ENCODE peak calls at places on chromosome 16, in six cellular contexts. Z is IMR-90; X is mammary epithelial cell; E is astrocyte; B is CD4-positive, alpha-beta T cell; Y is AG10803. H is an unnamed sample.

GRCh38 chr16:11167581-11167980 is 88.4 kb downstream of the SOCS1 start:
- DNase-seq in Y (no peak), Z (no peak), X (no peak), B (no peak), E (no peak), H (no peak)

GRCh38 chr16:77840623-77841274 is 52.4 kb downstream of the VAT1L start:
- DNase-seq in Z (peak; percentile 85), X (peak; percentile 3), E (peak; percentile 71), B (no peak), Y (peak; percentile 71), H (no peak)

GRCh38 chr16:7343271-7343670 is 10.6 kb downstream of the RBFOX1 start:
- DNase-seq in X (no peak), Y (no peak), Z (no peak), E (no peak), B (no peak), H (no peak)

GRCh38 chr16:73193464-73193863 is 145.5 kb upstream of the ZFHX3 start:
- DNase-seq in Y (no peak), X (no peak), Z (no peak), B (no peak), E (no peak), H (no peak)

GRCh38 chr16:9929836-9930235 is 252.4 kb downstream of the GRIN2A start:
- DNase-seq in B (no peak), X (no peak), Z (no peak), E (no peak), Y (no peak), H (no peak)

GRCh38 chr16:73912311-73912710 is 384.3 kb upstream of the PSMD7 start:
- DNase-seq in X (no peak), Z (no peak), Y (no peak), B (no peak), E (no peak), H (no peak)

GRCh38 chr16:58428621-58429557 is 36.6 kb downstream of the GINS3 start:
- DNase-seq in E (peak; percentile 14), X (no peak), B (no peak), Z (no peak), Y (no peak), H (no peak)

GRCh38 chr16:68652659-68653058 is 7.5 kb downstream of the CDH3 start:
- DNase-seq in B (no peak), Z (no peak), Y (no peak), X (no peak), E (no peak), H (no peak)

GRCh38 chr16:68117884-68118283 is 32.7 kb downstream of the NFATC3 start:
- DNase-seq in Z (no peak), E (no peak), X (no peak), B (no peak), Y (no peak), H (no peak)

GRCh38 chr16:9647981-9648701 is 534.1 kb downstream of the GRIN2A start:
- DNase-seq in X (peak; percentile 9), Z (no peak), B (no peak), E (peak; percentile 12), Y (peak; percentile 26), H (peak; percentile 0)

GRCh38 chr16:82585675-82586074 is 41.1 kb upstream of the CDH13 start:
- DNase-seq in X (no peak), Z (peak; percentile 88), Y (peak; percentile 74), B (no peak), E (peak; percentile 91), H (peak; percentile 2)

GRCh38 chr16:28990375-28991040 is 5.7 kb downstream of the LAT start:
- DNase-seq in B (no peak), X (no peak), Z (no peak), E (no peak), Y (no peak), H (no peak)

GRCh38 chr16:84913315-84913714 is 93.5 kb downstream of the CRISPLD2 start:
- DNase-seq in X (no peak), B (no peak), Y (no peak), Z (no peak), E (no peak), H (no peak)

GRCh38 chr16:7057458-7057857 is 275.2 kb upstream of the RBFOX1 start:
- DNase-seq in X (no peak), Y (no peak), E (no peak), Z (no peak), B (no peak), H (no peak)

GRCh38 chr16:78437352-78437968 is 338.0 kb downstream of the WWOX start:
- DNase-seq in E (no peak), Y (peak; percentile 1), X (no peak), B (peak; percentile 12), Z (peak; percentile 1), H (no peak)

GRCh38 chr16:2331199-2331931 is 9.2 kb downstream of the ABCA3 start:
- DNase-seq in X (no peak), Z (no peak), B (no peak), Y (no peak), E (no peak), H (no peak)

GRCh38 chr16:57023541-57024249 is 34.3 kb downstream of the NLRC5 start:
- DNase-seq in Z (no peak), Y (no peak), E (no peak), X (no peak), B (peak; percentile 44), H (no peak)

GRCh38 chr16:1428511-1428910 is 2.4 kb upstream of the PERCC1 start:
- DNase-seq in B (no peak), X (no peak), Z (no peak), E (no peak), Y (no peak), H (no peak)

GRCh38 chr16:11319529-11320146 is 25.6 kb upstream of the RMI2 start:
- DNase-seq in Y (no peak), B (no peak), E (no peak), X (no peak), Z (no peak), H (peak; percentile 28)

GRCh38 chr16:87288753-87289362 is 28.3 kb downstream of the C16orf95 start:
- DNase-seq in B (no peak), Y (peak; percentile 97), X (no peak), Z (peak; percentile 92), E (peak; percentile 80), H (peak; percentile 78)

GRCh38 chr16:67845291-67846062 is 1.3 kb upstream of the NUTF2 start:
- DNase-seq in Z (no peak), Y (no peak), X (no peak), B (no peak), E (no peak), H (peak; percentile 35)

DNA sequence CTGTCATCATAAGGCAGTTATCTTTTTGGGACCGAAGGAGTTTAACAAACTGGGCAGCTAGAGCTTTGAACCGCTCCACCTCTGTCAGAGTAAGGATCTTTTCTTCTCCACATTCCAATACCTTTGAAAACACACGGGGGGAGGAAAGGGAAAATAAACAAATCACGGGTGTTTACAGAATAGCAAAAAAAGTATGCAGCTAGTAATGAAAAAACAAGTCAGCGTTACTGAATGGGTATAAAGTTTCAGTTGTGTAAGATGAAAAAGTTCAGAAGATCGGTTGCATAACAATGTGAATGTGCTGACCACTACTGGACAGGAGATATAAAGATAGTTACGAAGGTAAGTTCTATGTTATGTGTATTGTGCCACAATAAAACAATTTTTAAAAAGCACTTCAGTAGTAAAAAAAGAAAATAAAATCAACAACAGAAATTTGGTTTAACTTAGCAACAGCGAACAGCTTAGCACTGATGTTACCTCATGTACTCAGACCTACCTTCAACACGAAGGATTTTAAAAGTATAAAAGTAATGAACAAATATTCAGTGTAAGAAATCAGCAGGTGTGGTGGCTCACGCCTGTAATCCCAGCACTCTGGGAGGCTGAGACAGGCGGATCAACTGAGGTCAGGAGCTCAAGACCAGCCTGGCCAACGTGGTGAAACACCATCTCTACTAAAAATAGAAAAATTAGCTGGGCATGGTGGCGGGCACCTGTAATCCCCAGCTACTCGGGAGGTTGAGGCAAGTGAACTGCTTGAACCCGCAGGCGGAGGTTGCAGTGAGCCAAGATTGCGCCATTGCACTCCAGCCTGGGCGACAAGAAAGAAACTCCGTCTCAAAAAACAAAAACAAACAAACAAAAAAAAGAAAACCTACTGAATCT is 34.3 kb downstream of the MARF1 start:
- DNase-seq in Y (no peak), X (no peak), E (no peak), B (no peak), Z (peak; percentile 60), H (no peak)
- TF ChIP-seq CTCF in Y (no peak), X (no peak), E (no peak), B (no peak), Z (peak; percentile 26), H (no peak)

GRCh38 chr16:88705746-88706287 is 391 bp downstream of the RNF166 start:
- DNase-seq in E (no peak), B (no peak), X (no peak), Z (no peak), Y (no peak), H (no peak)

GRCh38 chr16:88705076-88705684 is 1.0 kb downstream of the RNF166 start:
- DNase-seq in E (peak; percentile 26), B (no peak), Y (peak; percentile 37), Z (peak; percentile 34), X (no peak), H (no peak)

GRCh38 chr16:88706965-88707871 is 915 bp downstream of the CTU2 start:
- DNase-seq in Z (no peak), B (no peak), X (no peak), Y (no peak), E (no peak), H (no peak)

GRCh38 chr16:88703486-88704309 is 2.5 kb downstream of the RNF166 start:
- DNase-seq in Y (no peak), X (no peak), E (no peak), B (peak; percentile 52), Z (no peak), H (no peak)

DNA sequence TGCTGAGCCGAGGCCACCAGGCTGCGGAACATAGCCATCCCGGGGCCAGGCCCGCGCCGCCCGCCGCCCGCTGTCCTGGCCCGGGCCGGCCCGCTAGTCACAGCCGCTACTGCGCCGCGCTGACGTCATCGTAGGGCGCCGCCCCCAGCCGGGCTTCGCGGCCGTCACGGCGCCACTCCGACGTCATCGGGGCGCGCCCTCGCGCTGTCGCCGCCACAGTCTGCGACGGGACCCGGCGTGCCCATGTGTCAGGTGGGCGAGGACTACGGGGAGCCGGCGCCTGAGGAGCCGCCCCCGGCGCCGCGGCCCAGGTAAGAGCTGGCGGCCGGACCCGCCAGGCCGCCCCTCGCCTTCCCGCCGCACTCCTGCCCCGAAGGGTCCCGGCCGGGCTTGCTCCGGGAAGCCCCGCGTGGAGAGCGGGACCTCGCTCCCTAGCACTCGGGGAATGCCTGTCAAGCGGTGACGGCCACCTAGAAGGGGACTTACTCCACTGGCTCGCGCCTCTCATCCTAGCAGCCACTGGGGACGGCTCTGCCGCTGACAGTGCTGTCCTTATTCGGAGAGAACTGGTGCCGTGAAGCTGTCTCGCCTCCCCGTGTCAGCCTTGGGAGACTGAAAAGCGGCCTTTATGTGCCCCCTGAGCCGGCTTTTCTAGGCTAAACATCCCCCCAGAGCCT is at the start of the genes CTU2 and RNF166:
- DNase-seq in E (peak; percentile 75), B (peak; percentile 81), Y (peak; percentile 79), X (peak; percentile 82), Z (peak; percentile 84), H (peak; percentile 98)
- TF ChIP-seq CTCF in E (no peak), B (no peak), Y (no peak), X (no peak), Z (no peak), H (no peak)

DNA sequence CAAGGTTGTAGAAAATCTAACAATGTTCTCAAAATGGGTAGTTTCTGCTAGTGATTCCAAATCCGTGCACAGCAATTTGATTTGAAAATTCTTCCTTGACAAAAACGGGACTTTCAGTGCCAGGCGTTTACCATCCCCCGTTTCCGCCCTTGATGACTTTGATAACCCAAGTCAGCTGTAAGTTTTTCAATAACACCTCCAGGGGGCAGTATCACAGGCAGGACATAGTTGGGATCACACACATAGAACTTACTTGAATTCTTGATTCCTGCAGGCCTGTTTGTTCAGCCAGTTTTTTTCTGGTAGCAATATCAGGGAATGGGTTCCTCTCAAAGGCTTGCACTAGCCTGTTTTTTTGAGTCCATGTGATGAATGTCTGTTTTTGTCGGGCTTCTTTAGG is 5.6 kb downstream of the DUXB start:
- DNase-seq in Z (no peak), Y (no peak), X (no peak), B (no peak), E (no peak), H (no peak)
- TF ChIP-seq CTCF in Z (peak; percentile 6), Y (peak; percentile 6), X (no peak), B (no peak), E (no peak), H (no peak)

GRCh38 chr16:69712914-69713581 is 13.3 kb downstream of the NQO1 start:
- DNase-seq in Z (no peak), Y (no peak), B (no peak), E (no peak), X (no peak), H (no peak)
- TF ChIP-seq CTCF in Z (no peak), Y (no peak), B (no peak), E (no peak), X (no peak), H (no peak)

H was measured in foreskin fibroblast.